ENCODE peak calls at places on chromosomes 6 and 20, in four cellular contexts. O, F, P and L are unnamed samples.

GRCh38 chr6:47161176-47161687 is 119.1 kb upstream of the ADGRF1 start:
- DNase-seq in F (no peak), P (no peak), O (no peak), L (no peak)

GRCh38 chr6:90123796-90124195 is 172.8 kb downstream of the BACH2 start:
- DNase-seq in F (no peak), O (no peak), P (no peak), L (no peak)

GRCh38 chr6:34305982-34306702 is 57.3 kb upstream of the SMIM29 start:
- DNase-seq in O (no peak), F (no peak), P (no peak), L (no peak)

GRCh38 chr6:159127701-159128100 is 41.5 kb upstream of the FNDC1 start:
- DNase-seq in F (no peak), P (no peak), O (no peak), L (no peak)

GRCh38 chr20:40753472-40753871 is 64.4 kb upstream of the MAFB start:
- DNase-seq in P (no peak), F (no peak), O (no peak), L (no peak)

GRCh38 chr6:41515995-41516394 is 30.2 kb upstream of the FOXP4 start:
- DNase-seq in O (no peak), F (no peak), P (no peak), L (no peak)

GRCh38 chr6:31125586-31126363 is 5.5 kb upstream of the CDSN start:
- DNase-seq in P (no peak), O (no peak), F (no peak), L (no peak)

GRCh38 chr6:45640811-45641210 is 263.1 kb upstream of the SUPT3H start:
- DNase-seq in F (no peak), O (no peak), P (no peak), L (no peak)

GRCh38 chr6:54070025-54070424 is 41.2 kb upstream of the MLIP start:
- DNase-seq in O (no peak), P (no peak), F (no peak), L (no peak)

GRCh38 chr20:16703570-16703969 is 26.3 kb upstream of the SNRPB2 start:
- DNase-seq in F (no peak), O (no peak), P (no peak), L (no peak)